ENCODE peak calls at places on chromosomes 16 and 17, in five cellular contexts. Y, L, T, A and V are unnamed samples.

GRCh38 chr17:72004011-72004427 is 116.8 kb upstream of the SOX9 start:
- DNase-seq in Y (peak; percentile 19), L (no peak), T (no peak), A (no peak), V (no peak)

GRCh38 chr16:732936-733335 is 6.0 kb downstream of the HAGHL start:
- DNase-seq in Y (no peak), L (no peak), T (no peak), A (no peak), V (no peak)

GRCh38 chr17:17351356-17351891 is 48.3 kb downstream of the NT5M start:
- DNase-seq in Y (no peak), L (peak; percentile 65), T (no peak), A (no peak), V (no peak)

GRCh38 chr16:6722786-6723185 is 609.9 kb upstream of the RBFOX1 start:
- DNase-seq in Y (no peak), L (no peak), T (no peak), A (no peak), V (no peak)

GRCh38 chr16:89822188-89823086 is 5.8 kb upstream of the SPIRE2 start:
- DNase-seq in Y (no peak), L (no peak), T (no peak), A (no peak), V (no peak)

GRCh38 chr17:22203208-22203715 is 510.9 kb downstream of the KCNJ18 start:
- DNase-seq in Y (no peak), L (peak; percentile 65), T (no peak), A (no peak), V (no peak)

GRCh38 chr17:63140255-63140654 is 174.2 kb downstream of the TANC2 start:
- DNase-seq in Y (no peak), L (no peak), T (no peak), A (no peak), V (peak; percentile 24)

GRCh38 chr17:79818026-79818758 is 21.0 kb downstream of the CBX4 start:
- DNase-seq in Y (no peak), L (no peak), T (no peak), A (no peak), V (no peak)

GRCh38 chr16:25713785-25714570 is 22.2 kb downstream of the HS3ST4 start:
- DNase-seq in Y (no peak), L (no peak), T (no peak), A (no peak), V (no peak)

GRCh38 chr17:62650587-62650986 is 23.1 kb downstream of the MRC2 start:
- DNase-seq in Y (no peak), L (peak; percentile 14), T (no peak), A (no peak), V (no peak)

GRCh38 chr17:42310281-42311156 is 22.2 kb downstream of the STAT5A start:
- DNase-seq in Y (no peak), L (no peak), T (no peak), A (no peak), V (no peak)